ENCODE peak calls at places on chromosomes 6 and 20, in eight cellular contexts. X, H, F, R, Q, E, U and T are unnamed samples.

GRCh38 chr6:161353208-161353613 is 79.3 kb upstream of the AGPAT4 start:
- DNase-seq in U (no peak), R (no peak), X (no peak), H (peak), F (peak), Q (no peak), E (peak), T (peak)

GRCh38 chr20:4038047-4038459 is 22.7 kb upstream of the RNF24 start:
- DNase-seq in E (no peak), H (peak), R (peak), X (peak), Q (peak), U (peak), F (no peak), T (no peak)

GRCh38 chr6:116969211-116969863 is 92.3 kb downstream of the RFX6 start:
- DNase-seq in R (no peak), Q (peak), E (peak), F (no peak), H (no peak), U (no peak), X (no peak), T (peak)

GRCh38 chr6:149334682-149335160 is 17.2 kb downstream of the TAB2 start:
- DNase-seq in Q (no peak), R (no peak), X (no peak), F (no peak), H (no peak), U (no peak), E (no peak), T (no peak)

GRCh38 chr6:121105461-121105860 is 228.8 kb downstream of the TBC1D32 start:
- DNase-seq in Q (no peak), H (no peak), U (no peak), F (no peak), E (no peak), X (no peak), R (no peak), T (no peak)

GRCh38 chr6:10418862-10419748 is 4.2 kb upstream of the TFAP2A start:
- DNase-seq in R (no peak), E (no peak), X (peak), U (no peak), H (peak), F (no peak), Q (no peak), T (no peak)

GRCh38 chr6:156887623-156888269 is 110.6 kb downstream of the ARID1B start:
- DNase-seq in F (no peak), R (no peak), Q (no peak), E (no peak), H (no peak), X (no peak), U (no peak), T (no peak)

GRCh38 chr6:135906542-135906941 is 55.0 kb downstream of the PDE7B start:
- DNase-seq in E (no peak), R (no peak), U (no peak), F (no peak), Q (no peak), H (no peak), X (no peak), T (no peak)

GRCh38 chr6:136582702-136583471 is 32.7 kb upstream of the MAP7 start:
- DNase-seq in Q (no peak), X (no peak), H (no peak), U (no peak), R (no peak), E (peak), F (no peak), T (no peak)

GRCh38 chr6:143598466-143599080 is 79.2 kb upstream of the PHACTR2 start:
- DNase-seq in X (no peak), R (no peak), F (no peak), Q (no peak), U (no peak), H (no peak), E (no peak), T (no peak)

GRCh38 chr6:135867332-135867731 is 15.8 kb downstream of the PDE7B start:
- DNase-seq in F (no peak), R (no peak), H (no peak), X (no peak), E (no peak), U (no peak), Q (no peak), T (no peak)

DNA sequence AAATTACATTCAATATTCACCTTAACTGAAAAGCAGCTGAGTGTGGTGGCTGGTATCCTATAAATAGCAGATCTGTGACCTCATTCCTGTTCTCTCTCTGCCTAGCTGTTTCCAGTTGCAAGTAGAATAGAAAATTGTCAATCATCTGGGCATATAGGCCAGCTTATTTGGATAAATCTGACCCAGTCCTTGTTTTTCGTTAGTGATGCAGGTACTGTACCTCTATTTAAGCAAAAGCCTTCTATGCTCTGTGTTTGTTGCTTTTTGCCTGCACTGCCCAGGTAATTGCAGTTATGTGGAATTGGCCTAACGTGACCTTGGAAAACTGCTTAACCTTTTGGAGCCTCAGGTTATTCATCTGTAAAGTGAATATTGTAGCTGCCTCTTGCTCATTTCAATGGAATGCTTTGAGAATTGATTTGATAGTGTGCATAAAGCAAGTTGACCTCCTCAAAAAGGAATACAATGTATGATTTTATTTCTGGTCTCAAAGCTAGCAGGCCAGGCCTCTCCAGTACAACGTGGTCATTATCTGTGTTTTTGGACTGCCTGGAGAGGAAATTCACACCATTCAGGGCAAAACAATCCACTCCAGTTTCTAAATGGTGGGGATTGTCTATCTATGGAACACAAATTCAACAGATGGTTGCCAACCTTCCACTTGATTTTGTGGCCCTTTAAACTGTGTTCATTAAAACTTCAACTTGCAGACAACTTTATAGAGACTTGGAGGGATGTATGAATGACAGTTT is 508.7 kb upstream of the CITED2 start:
- DNase-seq in E (no peak), U (no peak), X (no peak), H (no peak), Q (no peak), F (no peak), R (no peak), T (no peak)
- H3K27ac ChIP-seq in E (no peak), U (peak), X (no peak), H (no peak), Q (no peak), F (no peak), R (peak), T (no peak)

DNA sequence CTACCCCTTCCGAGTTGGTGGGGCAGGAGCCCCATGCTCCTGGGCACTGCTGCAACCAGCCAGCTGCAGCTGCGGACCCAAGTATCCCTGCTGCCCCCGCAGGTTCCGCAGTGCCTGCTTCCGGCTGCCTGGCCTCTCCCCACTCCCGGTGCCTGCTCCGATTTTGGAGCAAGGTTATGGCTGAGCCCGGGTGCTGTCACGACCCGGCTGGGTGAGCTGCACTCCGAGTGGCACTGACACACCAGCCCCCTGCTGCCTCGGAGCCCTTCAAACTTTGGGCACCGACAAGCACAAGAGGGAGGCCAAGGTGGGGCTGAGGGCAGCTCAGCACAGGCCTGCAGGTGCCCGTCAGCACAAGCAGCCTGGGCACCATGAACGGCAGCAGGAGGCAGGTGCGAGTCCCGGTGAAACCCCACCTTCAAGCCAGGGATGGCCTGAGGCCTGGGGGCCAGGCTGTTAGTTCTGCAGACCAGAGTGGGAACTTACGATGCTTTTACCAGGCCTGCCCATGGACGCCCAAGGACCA is 25.9 kb upstream of the HACE1 start:
- DNase-seq in H (peak), U (no peak), Q (no peak), F (no peak), E (no peak), X (no peak), R (no peak), T (no peak)
- H3K27ac ChIP-seq in H (no peak), U (no peak), Q (no peak), F (no peak), E (no peak), X (no peak), R (no peak), T (no peak)

GRCh38 chr6:33732819-33733218 is 13.9 kb downstream of the IP6K3 start:
- DNase-seq in R (no peak), Q (no peak), X (no peak), H (no peak), U (no peak), F (no peak), E (no peak), T (no peak)
- H3K27ac ChIP-seq in R (no peak), Q (no peak), X (no peak), H (no peak), U (peak), F (no peak), E (peak), T (no peak)

GRCh38 chr6:25489399-25489798 is 162.6 kb upstream of the SCGN start:
- DNase-seq in X (no peak), E (no peak), Q (no peak), U (no peak), H (no peak), R (no peak), F (no peak), T (no peak)
- H3K27ac ChIP-seq in X (no peak), E (peak), Q (no peak), U (no peak), H (no peak), R (peak), F (no peak), T (no peak)

GRCh38 chr6:30543824-30544223 is 12.5 kb downstream of the GNL1 start:
- DNase-seq in Q (no peak), F (no peak), X (no peak), U (no peak), R (no peak), H (no peak), E (no peak), T (no peak)

GRCh38 chr6:30544666-30545272 is 11.5 kb downstream of the GNL1 start:
- DNase-seq in E (peak), R (no peak), U (no peak), X (no peak), Q (no peak), H (no peak), F (no peak), T (no peak)

GRCh38 chr6:30548375-30548774 is 7.9 kb downstream of the GNL1 start:
- DNase-seq in F (no peak), U (no peak), E (no peak), R (no peak), X (no peak), Q (no peak), H (no peak), T (no peak)

GRCh38 chr6:30542915-30543314 is 13.4 kb downstream of the GNL1 start:
- DNase-seq in E (peak), R (no peak), Q (no peak), U (no peak), X (no peak), F (no peak), H (no peak), T (no peak)

DNA sequence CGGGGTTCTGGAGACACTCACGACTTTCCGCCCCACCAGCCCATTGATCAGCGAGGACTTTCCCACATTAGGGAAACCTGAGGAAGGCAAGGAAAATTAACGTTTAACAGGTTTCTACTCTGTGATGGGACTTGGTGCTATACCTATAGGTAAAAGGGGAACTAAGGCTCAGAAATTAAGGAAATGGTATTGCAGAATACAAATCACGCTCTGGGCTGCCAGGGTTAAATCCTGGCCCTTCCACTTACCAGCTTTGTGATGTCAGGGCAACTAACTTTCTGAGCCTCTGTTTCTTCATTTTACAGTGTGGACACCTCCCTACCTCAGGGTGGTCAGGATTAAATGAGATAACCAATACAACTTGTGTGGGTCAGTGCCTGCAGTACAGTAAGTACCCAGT is 8.8 kb downstream of the GNL1 start:
- DNase-seq in X (no peak), U (no peak), H (no peak), R (no peak), Q (no peak), F (no peak), E (no peak), T (no peak)
- H3K27ac ChIP-seq in X (no peak), U (no peak), H (no peak), R (no peak), Q (no peak), F (no peak), E (no peak), T (no peak)

GRCh38 chr6:167146173-167146572 is 11.6 kb downstream of the GPR31 start:
- DNase-seq in U (no peak), X (no peak), Q (no peak), F (no peak), H (no peak), E (no peak), R (no peak), T (no peak)
- H3K27ac ChIP-seq in U (no peak), X (no peak), Q (no peak), F (no peak), H (no peak), E (no peak), R (no peak), T (no peak)

GRCh38 chr6:122833229-122833556 is 44.1 kb downstream of the SMPDL3A start:
- DNase-seq in E (no peak), R (no peak), F (peak), Q (no peak), H (peak), U (no peak), X (no peak), T (no peak)
- H3K27ac ChIP-seq in E (no peak), R (no peak), F (peak), Q (no peak), H (no peak), U (no peak), X (no peak), T (no peak)

GRCh38 chr6:113120577-113121285 is 736.4 kb upstream of the MARCKS start:
- DNase-seq in X (no peak), F (no peak), E (no peak), Q (no peak), H (no peak), R (no peak), U (no peak), T (no peak)
- H3K27ac ChIP-seq in X (no peak), F (no peak), E (peak), Q (no peak), H (no peak), R (no peak), U (no peak), T (no peak)

DNA sequence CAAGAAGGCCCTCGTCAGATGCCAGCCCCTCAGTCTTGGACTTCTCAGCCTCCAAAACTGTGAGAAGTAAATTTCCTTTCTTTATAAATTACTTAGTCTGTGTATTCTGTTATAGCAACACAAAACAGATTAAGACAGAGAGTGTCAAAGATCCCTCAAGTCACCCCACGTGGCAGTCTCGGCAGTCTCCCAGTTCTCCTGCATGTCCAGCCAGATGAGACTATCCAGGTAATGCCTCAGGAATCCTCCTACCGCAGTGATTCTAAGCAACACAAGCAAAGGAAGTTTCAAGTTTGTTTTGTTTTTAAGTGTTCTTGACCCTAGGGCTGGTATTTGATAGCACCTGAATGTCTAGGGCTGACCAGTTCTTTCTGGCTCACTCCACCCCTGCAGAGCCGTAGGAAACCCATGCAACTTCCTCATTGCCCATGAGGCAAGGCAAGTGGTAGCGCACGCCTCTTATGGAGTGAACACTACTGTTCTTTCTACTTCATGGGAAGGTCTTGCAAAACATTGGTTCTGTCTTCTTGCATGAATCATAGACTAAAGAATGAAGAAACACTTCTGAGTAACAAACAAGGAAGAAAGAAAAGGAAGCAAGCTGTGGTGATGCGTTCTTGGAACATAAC is 24.8 kb upstream of the FOXQ1 start:
- DNase-seq in R (no peak), X (peak), F (no peak), E (peak), H (no peak), U (no peak), Q (peak), T (no peak)
- H3K27ac ChIP-seq in R (no peak), X (peak), F (no peak), E (peak), H (no peak), U (no peak), Q (no peak), T (no peak)